ENCODE peak calls at places on chromosomes 7 and 10, in five cellular contexts. U, Q, C, J and X are unnamed samples.

GRCh38 chr10:30781571-30782542 is 152.3 kb upstream of the LYZL2 start:
- DNase-seq in Q (no peak), U (no peak), C (no peak), J (no peak), X (no peak)

GRCh38 chr7:157688439-157689268 is 351.9 kb downstream of the DNAJB6 start:
- DNase-seq in Q (no peak), J (no peak), C (no peak), U (no peak), X (no peak)

GRCh38 chr10:95435548-95436279 is 125.5 kb downstream of the SORBS1 start:
- DNase-seq in U (no peak), Q (no peak), J (no peak), C (no peak), X (no peak)

GRCh38 chr10:4902571-4903011 is 60.6 kb upstream of the AKR1C1 start:
- DNase-seq in Q (no peak), C (no peak), U (no peak), J (peak), X (no peak)

GRCh38 chr7:132402751-132403245 is 173.5 kb downstream of the PLXNA4 start:
- DNase-seq in J (no peak), U (no peak), C (no peak), Q (peak), X (no peak)

GRCh38 chr7:98755138-98755898 is 114.5 kb downstream of the TMEM130 start:
- DNase-seq in J (no peak), Q (no peak), U (no peak), C (no peak), X (no peak)

GRCh38 chr10:114300036-114300645 is 61.1 kb downstream of the VWA2 start:
- DNase-seq in Q (no peak), J (no peak), U (no peak), C (no peak), X (no peak)

GRCh38 chr7:1109581-1110310 is 21.8 kb downstream of the GPER1 start:
- DNase-seq in U (no peak), J (no peak), C (no peak), Q (no peak), X (no peak)

GRCh38 chr10:22251751-22252285 is 34.0 kb upstream of the EBLN1 start:
- DNase-seq in C (peak), Q (no peak), J (peak), U (peak), X (peak)

GRCh38 chr10:129709627-129710509 is 242.8 kb downstream of the MGMT start:
- DNase-seq in J (no peak), U (no peak), C (no peak), Q (no peak), X (no peak)

GRCh38 chr7:139950881-139951525 is 111.7 kb downstream of the PARP12 start:
- DNase-seq in C (no peak), U (no peak), Q (no peak), J (no peak), X (peak)

GRCh38 chr10:117367718-117368117 is 7.5 kb downstream of the PDZD8 start:
- DNase-seq in Q (no peak), J (no peak), U (no peak), C (no peak), X (no peak)

GRCh38 chr10:78338717-78339116 is 305.1 kb downstream of the RPS24 start:
- DNase-seq in C (peak), U (no peak), J (no peak), Q (no peak), X (no peak)

GRCh38 chr10:130662775-130663174 is 526.6 kb downstream of the GLRX3 start:
- DNase-seq in U (no peak), Q (no peak), J (no peak), C (no peak), X (no peak)

GRCh38 chr10:69819713-69820506 is 18.2 kb downstream of the COL13A1 start:
- DNase-seq in U (no peak), C (no peak), Q (no peak), J (no peak), X (no peak)

GRCh38 chr7:129950191-129950940 is 2.4 kb downstream of the UBE2H start:
- DNase-seq in U (no peak), Q (peak), C (peak), J (no peak), X (no peak)

GRCh38 chr7:28512648-28513435 is 100.5 kb downstream of the CREB5 start:
- DNase-seq in U (no peak), C (no peak), Q (no peak), J (no peak), X (no peak)

GRCh38 chr10:7541137-7542087 is 125.4 kb downstream of the ITIH5 start:
- DNase-seq in Q (no peak), U (peak), C (peak), J (no peak), X (no peak)